ENCODE peak calls at places on chromosomes 6 and 20, in six cellular contexts. V, Y, R, M, K and J are unnamed samples.

GRCh38 chr6:3773696-3774298 is 22.3 kb upstream of the PXDC1 start:
- DNase-seq in V (peak; percentile 35), Y (no peak), R (no peak), M (no peak), K (no peak), J (no peak)

GRCh38 chr20:46343358-46344357 is 35.4 kb upstream of the CDH22 start:
- DNase-seq in V (no peak), Y (no peak), R (no peak), M (no peak), K (no peak), J (no peak)

GRCh38 chr6:125853740-125854139 is 63.0 kb downstream of the NCOA7 start:
- DNase-seq in V (no peak), Y (no peak), R (no peak), M (no peak), K (no peak), J (no peak)

GRCh38 chr6:167706313-167707109 is 120.2 kb upstream of the AFDN start:
- DNase-seq in V (no peak), Y (no peak), R (no peak), M (no peak), K (peak; percentile 50), J (peak; percentile 25)

GRCh38 chr6:137494967-137495595 is 887 bp upstream of the OLIG3 start:
- DNase-seq in V (peak; percentile 22), Y (no peak), R (no peak), M (no peak), K (no peak), J (no peak)

GRCh38 chr6:106530502-106530901 is 98.8 kb downstream of the RTN4IP1 start:
- DNase-seq in V (peak; percentile 65), Y (no peak), R (no peak), M (no peak), K (no peak), J (no peak)

GRCh38 chr6:100946021-100946540 is 65.0 kb upstream of the ASCC3 start:
- DNase-seq in V (no peak), Y (no peak), R (no peak), M (no peak), K (no peak), J (no peak)

GRCh38 chr20:1809121-1809520 is 86.1 kb upstream of the SIRPA start:
- DNase-seq in V (peak; percentile 81), Y (no peak), R (no peak), M (no peak), K (no peak), J (no peak)

GRCh38 chr6:40901322-40902055 is 137.5 kb downstream of the UNC5CL start:
- DNase-seq in V (no peak), Y (no peak), R (no peak), M (no peak), K (no peak), J (no peak)

GRCh38 chr6:24899647-24900325 is 36.0 kb downstream of the RIPOR2 start:
- DNase-seq in V (peak; percentile 12), Y (no peak), R (peak; percentile 58), M (no peak), K (peak; percentile 58), J (no peak)

GRCh38 chr6:36121752-36122494 is 8.4 kb upstream of the MAPK13 start:
- DNase-seq in V (no peak), Y (no peak), R (no peak), M (no peak), K (no peak), J (no peak)

GRCh38 chr6:3026811-3027626 is 27.3 kb downstream of the NQO2 start:
- DNase-seq in V (no peak), Y (no peak), R (no peak), M (no peak), K (peak; percentile 91), J (no peak)

GRCh38 chr6:161630674-161631073 is 356.8 kb upstream of the AGPAT4 start:
- DNase-seq in V (no peak), Y (no peak), R (no peak), M (no peak), K (no peak), J (no peak)

GRCh38 chr6:52418606-52419005 is 1.5 kb upstream of the EFHC1 start:
- DNase-seq in V (no peak), Y (no peak), R (no peak), M (no peak), K (no peak), J (no peak)

GRCh38 chr6:52417675-52418111 is 2.4 kb upstream of the EFHC1 start:
- DNase-seq in V (peak; percentile 77), Y (no peak), R (no peak), M (no peak), K (no peak), J (no peak)

GRCh38 chr6:52415917-52416628 is 4.1 kb upstream of the EFHC1 start:
- DNase-seq in V (no peak), Y (no peak), R (no peak), M (no peak), K (no peak), J (no peak)

GRCh38 chr6:52416629-52417151 is 3.5 kb upstream of the EFHC1 start:
- DNase-seq in V (peak; percentile 71), Y (no peak), R (no peak), M (no peak), K (peak; percentile 81), J (no peak)

GRCh38 chr6:52415333-52415732 is 4.8 kb upstream of the EFHC1 start:
- DNase-seq in V (no peak), Y (no peak), R (no peak), M (no peak), K (peak; percentile 40), J (no peak)
- H3K4me3 ChIP-seq in V (no peak overlapping the region), Y (no peak overlapping the region), R (no peak overlapping the region), M (no peak overlapping the region), K (no peak overlapping the region), J (no peak overlapping the region)

DNA sequence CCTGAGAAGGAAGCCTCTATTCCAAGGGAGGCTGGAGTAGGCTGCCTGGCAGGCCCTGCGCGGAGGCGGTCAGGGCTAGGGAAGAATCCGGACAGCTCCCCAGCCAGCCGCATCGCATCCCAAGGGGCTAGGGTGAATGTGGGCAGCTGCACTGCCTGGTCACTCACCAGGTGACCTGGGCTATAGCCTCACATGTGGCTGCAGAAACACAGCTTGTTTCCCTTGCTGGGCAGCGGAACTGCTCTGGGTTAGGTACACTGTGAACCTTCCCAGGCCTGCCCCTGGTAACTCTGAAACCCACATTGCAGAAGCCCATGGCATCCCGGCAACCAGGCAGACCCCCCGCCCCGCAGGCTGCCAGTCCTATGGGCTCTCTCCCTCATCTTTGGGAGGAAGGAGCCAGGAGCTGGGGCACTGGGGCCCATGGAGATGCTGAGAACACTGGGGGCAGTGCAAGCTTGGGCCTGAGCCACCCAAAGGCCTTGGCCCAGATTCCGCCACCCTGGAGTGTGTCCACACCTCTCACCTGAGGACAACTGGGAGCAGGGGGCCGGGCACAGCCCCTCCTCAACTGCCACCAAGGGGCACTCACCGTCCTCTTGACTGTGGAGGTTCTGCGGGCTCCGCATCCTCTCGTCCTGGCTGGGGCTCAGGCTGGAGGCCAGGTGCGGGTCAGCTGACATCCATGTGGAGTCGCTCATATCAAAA is 111.0 kb downstream of the NOL4L start:
- DNase-seq in V (no peak), Y (no peak), R (peak; percentile 29), M (no peak), K (no peak), J (no peak)
- H3K4me3 ChIP-seq in V (peak overlapping the region; percentile 34), Y (peak overlapping the region; percentile 46), R (no peak overlapping the region), M (peak overlapping the region; percentile 33), K (no peak overlapping the region), J (no peak overlapping the region)

GRCh38 chr20:62972270-62973032 is 19.9 kb downstream of the SLC17A9 start:
- DNase-seq in V (peak; percentile 70), Y (peak; percentile 90), R (peak; percentile 88), M (peak; percentile 80), K (peak; percentile 90), J (peak; percentile 72)
- H3K4me3 ChIP-seq in V (no peak overlapping the region), Y (peak overlapping the region; percentile 30), R (no peak overlapping the region), M (no peak overlapping the region), K (no peak overlapping the region), J (peak overlapping the region; percentile 21)

DNA sequence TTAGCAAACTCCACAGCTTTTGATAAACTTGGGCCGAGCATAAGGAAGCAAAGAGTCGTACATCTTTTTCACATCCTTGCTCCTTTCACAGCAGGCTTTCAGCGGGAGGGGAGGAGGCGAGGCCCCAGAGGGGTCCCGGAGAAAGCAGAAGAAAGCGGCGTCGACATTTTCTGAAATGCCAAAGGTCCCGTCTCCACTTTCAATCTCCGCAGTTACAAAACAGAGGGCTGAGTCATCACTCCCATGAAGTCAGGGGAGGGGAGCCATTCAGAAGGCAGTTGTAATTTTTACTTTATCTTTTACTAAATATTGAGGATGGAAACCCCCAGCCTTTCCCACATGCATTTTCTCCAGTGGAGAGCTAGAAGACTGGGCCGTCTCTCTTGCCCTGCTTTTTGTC is 174.2 kb upstream of the THBS2 start:
- DNase-seq in V (peak; percentile 85), Y (no peak), R (no peak), M (no peak), K (no peak), J (no peak)
- H3K4me3 ChIP-seq in V (no peak overlapping the region), Y (no peak overlapping the region), R (no peak overlapping the region), M (no peak overlapping the region), K (no peak overlapping the region), J (no peak overlapping the region)

DNA sequence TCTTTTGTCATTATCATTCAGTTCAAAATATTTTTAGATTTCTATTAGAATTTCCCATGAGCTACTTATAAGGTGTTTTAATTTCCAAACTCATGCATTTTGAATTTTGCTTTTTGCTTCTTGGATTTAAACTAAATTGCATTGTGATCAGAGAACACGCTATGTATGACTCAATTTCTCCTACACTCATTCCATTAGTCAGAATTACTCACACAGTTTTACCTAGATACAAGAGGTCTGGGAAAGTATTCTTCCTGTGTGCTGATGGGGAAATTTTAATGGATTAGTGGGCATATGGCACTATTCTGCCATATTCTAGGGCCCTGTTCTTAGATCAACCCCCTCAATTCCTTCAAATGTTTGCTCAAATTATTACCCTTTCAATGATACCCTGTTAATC is 49.9 kb upstream of the BMP5 start:
- DNase-seq in V (peak; percentile 88), Y (no peak), R (no peak), M (no peak), K (no peak), J (no peak)
- H3K4me3 ChIP-seq in V (no peak overlapping the region), Y (no peak overlapping the region), R (no peak overlapping the region), M (no peak overlapping the region), K (no peak overlapping the region), J (no peak overlapping the region)

DNA sequence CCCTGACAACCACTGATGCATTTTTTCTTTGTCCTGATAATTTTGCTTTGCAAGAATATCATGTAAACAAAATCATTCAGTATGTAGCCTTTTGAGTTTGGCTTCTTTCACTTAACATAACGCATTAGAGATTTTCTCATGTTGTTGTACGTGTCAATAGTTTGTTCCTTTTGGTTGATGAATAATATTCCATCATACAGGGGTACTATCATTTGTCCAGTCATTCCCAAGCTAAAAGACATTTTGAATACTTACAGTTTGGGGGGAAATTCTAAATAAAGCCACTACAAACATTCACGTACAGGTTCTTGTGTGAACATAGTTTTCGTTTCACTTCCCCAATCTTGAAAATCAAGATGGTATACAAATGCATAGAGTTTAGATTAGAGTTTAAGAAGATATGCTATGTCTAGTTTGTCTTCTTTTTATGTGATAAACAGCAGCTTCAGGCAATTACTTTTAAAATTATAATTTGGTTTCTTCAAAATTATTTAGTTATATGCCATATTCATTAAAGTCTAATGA is 5.2 kb downstream of the HAO1 start:
- DNase-seq in V (no peak), Y (no peak), R (no peak), M (no peak), K (peak; percentile 19), J (no peak)
- H3K4me3 ChIP-seq in V (no peak overlapping the region), Y (no peak overlapping the region), R (no peak overlapping the region), M (no peak overlapping the region), K (no peak overlapping the region), J (no peak overlapping the region)

DNA sequence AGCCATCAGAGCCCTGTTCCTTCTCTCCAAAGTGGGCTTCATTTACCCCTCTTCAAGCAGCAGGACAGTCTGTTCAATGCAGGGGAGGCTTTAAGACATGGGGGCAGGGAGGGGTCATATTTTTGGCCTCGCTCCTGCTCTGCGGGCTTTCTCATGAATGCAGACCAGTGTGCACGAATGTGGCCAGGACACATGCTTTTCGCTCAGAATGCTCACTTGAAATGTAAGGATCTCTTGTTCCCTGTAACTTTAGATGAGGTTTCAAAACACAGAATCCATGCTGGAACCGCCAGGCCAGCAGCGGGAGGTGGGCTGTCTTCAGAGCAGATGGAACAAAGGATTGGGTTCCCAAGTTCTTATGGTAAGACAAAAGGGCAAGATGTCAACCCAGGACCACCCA is 78.4 kb upstream of the AKAP12 start:
- DNase-seq in V (peak; percentile 15), Y (no peak), R (no peak), M (no peak), K (no peak), J (no peak)
- H3K4me3 ChIP-seq in V (no peak overlapping the region), Y (no peak overlapping the region), R (no peak overlapping the region), M (no peak overlapping the region), K (no peak overlapping the region), J (no peak overlapping the region)